ENCODE peak calls at places on chromosome 17, in five cellular contexts. K is hepatocyte; X is GM06990; F is CD4-positive, alpha-beta memory T cell; P is aorta. Q is an unnamed sample.

GRCh38 chr17:44552361-44552760 is 4.9 kb upstream of the FZD2 start:
- DNase-seq in K (peak; percentile 64), X (no peak), F (no peak), P (no peak), Q (no peak)

GRCh38 chr17:47802341-47803022 is 19.1 kb downstream of the OSBPL7 start:
- DNase-seq in K (peak; percentile 83), X (no peak), F (peak; percentile 55), P (peak; percentile 46), Q (no peak)

GRCh38 chr17:1171953-1172352 is 7.8 kb downstream of the ABR start:
- DNase-seq in K (no peak), X (no peak), F (no peak), P (no peak), Q (no peak)

GRCh38 chr17:36888236-36888957 is 48.9 kb upstream of the LHX1 start:
- DNase-seq in K (no peak), X (no peak), F (no peak), P (no peak), Q (no peak)

GRCh38 chr17:49631496-49631895 is 46.4 kb downstream of the SPOP start:
- DNase-seq in K (no peak), X (no peak), F (no peak), P (no peak), Q (no peak)

GRCh38 chr17:37060966-37061365 is 112.2 kb downstream of the AATF start:
- DNase-seq in K (peak; percentile 60), X (no peak), F (no peak), P (no peak), Q (no peak)

GRCh38 chr17:70961341-70961740 is 792.0 kb downstream of the KCNJ2 start:
- DNase-seq in K (no peak), X (no peak), F (no peak), P (no peak), Q (no peak)

GRCh38 chr17:41082565-41083136 is 1.3 kb upstream of the KRTAP4-7 start:
- DNase-seq in K (no peak), X (no peak), F (no peak), P (no peak), Q (no peak)

GRCh38 chr17:78796134-78796900 is 14.2 kb upstream of the CYTH1 start:
- DNase-seq in K (no peak), X (no peak), F (no peak), P (peak; percentile 26), Q (no peak)

DNA sequence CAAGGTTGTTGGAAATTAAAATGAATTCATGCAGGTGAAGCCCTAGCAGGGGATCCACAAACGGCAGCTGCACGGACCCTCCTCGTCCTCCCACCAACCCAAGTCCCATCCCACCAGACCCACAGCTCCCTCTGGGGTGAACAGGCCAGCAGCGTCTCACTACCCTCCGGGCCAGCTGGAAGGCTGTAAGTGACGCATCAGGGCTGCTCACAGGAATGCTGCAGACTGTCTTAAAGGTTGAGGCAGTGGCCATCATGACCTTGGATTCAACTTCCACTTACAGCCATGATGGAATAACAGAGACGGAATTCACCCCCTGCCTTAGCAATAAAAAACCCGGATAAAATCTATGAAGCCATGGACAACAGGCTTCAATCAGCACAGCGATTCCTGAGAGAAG is 10.7 kb downstream of the FAM83G start:
- DNase-seq in K (no peak), X (no peak), F (no peak), P (no peak), Q (no peak)
- H3K4me3 ChIP-seq in K (no peak overlapping the region), X (no peak overlapping the region), F (no peak overlapping the region), P (no peak overlapping the region), Q (no peak overlapping the region)

GRCh38 chr17:46163929-46164594 is 29.2 kb downstream of the KANSL1 start:
- DNase-seq in K (no peak), X (no peak), F (no peak), P (no peak), Q (no peak)

GRCh38 chr17:46169913-46170312 is 23.3 kb downstream of the KANSL1 start:
- DNase-seq in K (no peak), X (no peak), F (no peak), P (no peak), Q (no peak)

GRCh38 chr17:46167826-46168569 is 25.2 kb downstream of the KANSL1 start:
- DNase-seq in K (peak; percentile 31), X (no peak), F (no peak), P (no peak), Q (no peak)

GRCh38 chr17:46166692-46167249 is 26.5 kb downstream of the KANSL1 start:
- DNase-seq in K (no peak), X (no peak), F (no peak), P (no peak), Q (no peak)

DNA sequence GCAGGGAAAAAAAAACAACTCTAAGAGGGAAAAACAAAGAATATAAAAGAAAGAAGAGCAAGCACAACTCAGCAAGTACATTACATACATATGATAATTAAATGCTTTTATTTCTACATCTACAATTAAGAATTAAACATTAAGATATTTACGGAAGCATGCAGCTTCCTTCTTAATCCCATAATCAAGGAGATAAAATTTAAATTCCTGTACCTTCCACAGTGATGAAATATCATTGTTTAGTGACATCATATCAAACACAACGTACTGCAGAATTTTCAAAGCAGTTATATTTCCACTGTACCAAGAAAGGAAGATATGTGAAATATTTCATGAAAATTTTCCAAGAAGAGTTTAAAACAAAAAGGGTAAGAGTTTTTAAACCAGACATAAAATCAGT is 26.0 kb downstream of the KANSL1 start:
- DNase-seq in K (no peak), X (no peak), F (no peak), P (no peak), Q (no peak)
- H3K36me3 ChIP-seq in K (no peaks in the 10 kb centered on the region), X (peaks cover 16% of the 10 kb centered on the region), F (peaks cover 33% of the 10 kb centered on the region), P (peaks cover 11% of the 10 kb centered on the region), Q (peaks cover 25% of the 10 kb centered on the region)

DNA sequence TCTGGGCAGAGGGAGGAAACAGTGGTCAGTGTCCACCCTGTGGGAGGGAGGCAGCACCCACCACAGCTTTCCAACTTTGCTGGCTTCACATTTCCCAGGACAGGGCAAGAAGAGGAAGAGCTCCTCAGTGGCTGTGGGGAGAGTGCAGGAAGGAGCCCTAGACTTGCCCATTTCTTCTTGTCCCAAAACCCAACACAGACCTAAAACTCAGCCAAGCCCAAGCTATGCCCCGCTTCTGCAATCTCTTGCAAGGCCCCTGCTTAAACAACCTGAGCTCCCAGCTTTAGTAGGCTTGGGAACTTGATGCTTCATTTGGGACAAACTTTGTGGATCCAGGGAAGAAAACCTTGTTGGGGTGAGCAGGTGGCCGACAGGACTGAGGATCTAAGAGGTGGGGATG is 173.8 kb downstream of the LGALS9B start:
- DNase-seq in K (no peak), X (no peak), F (no peak), P (no peak), Q (no peak)
- H3K4me3 ChIP-seq in K (no peak overlapping the region), X (no peak overlapping the region), F (no peak overlapping the region), P (no peak overlapping the region), Q (no peak overlapping the region)

DNA sequence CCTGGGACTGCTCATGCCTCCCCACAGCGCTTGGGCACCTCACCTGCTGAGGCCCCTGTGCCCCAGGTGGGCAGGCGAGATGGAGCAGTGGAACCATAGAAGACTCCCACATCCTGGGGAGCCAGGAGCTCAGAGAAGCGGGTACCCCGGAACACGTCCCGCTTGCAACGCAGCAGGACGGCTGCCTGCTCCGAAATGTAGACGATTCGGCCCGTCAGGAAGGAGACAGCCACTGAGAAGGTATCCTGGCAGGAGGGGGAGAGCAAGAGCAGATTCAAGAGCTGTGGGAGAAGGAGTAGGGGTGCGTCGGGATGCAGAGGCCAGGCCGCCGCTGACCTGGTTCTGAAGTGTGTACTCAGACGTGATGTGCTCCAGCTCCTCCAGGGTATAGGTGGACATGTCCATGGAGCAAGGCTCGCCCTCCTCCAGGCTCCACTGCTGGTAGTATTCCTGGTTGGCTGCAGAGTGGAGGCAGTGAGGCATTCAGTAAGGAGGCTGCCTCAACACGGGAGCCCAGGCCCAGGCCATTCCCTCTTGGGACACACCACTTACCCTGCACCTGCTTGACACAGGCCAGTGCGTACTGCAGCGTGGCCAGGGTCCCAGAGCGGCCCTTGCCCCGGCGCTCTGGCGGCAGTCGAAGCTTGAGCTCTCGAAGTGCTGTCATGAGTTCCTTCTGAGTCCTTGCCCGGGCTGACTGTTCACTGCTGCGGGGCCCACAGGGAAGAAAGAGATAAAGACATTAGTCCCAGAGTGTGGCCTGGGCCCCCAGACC is 2.6 kb downstream of the PER1 start:
- DNase-seq in K (no peak), X (no peak), F (no peak), P (peak; percentile 47), Q (peak; percentile 31)
- H3K36me3 ChIP-seq in K (no peaks in the 10 kb centered on the region), X (peaks cover 40% of the 10 kb centered on the region), F (peaks cover 55% of the 10 kb centered on the region), P (peaks cover 41% of the 10 kb centered on the region), Q (peaks cover 67% of the 10 kb centered on the region)

GRCh38 chr17:76672892-76673291 is 29.3 kb upstream of the ST6GALNAC1 start:
- DNase-seq in K (no peak), X (no peak), F (no peak), P (no peak), Q (no peak)
- H3K4me3 ChIP-seq in K (no peak overlapping the region), X (no peak overlapping the region), F (no peak overlapping the region), P (no peak overlapping the region), Q (no peak overlapping the region)

DNA sequence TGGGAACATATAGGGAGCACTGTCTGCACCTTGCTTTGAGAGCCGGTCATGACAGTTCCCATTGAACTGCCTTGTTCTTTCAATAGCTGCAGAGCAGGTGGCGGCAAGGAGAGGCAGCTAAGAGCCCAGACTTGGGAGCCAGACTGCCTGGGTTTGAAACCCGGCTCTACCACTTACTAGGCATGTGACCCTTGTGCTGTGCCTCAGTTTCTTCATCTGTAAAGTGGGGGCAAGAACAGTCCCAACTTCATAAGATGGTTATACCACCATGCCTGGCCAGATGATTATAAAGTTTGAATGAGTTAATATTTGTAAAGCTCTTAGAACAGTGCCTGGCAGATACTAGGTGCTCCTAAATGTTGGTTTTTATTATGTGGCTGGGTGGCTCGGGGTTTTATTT is 14.4 kb downstream of the ERBB2 start:
- DNase-seq in K (no peak), X (no peak), F (no peak), P (peak; percentile 24), Q (no peak)
- H3K36me3 ChIP-seq in K (no peaks in the 10 kb centered on the region), X (no peaks in the 10 kb centered on the region), F (no peaks in the 10 kb centered on the region), P (peaks cover 9% of the 10 kb centered on the region), Q (peaks cover 59% of the 10 kb centered on the region)

Q was measured in pancreas.